ENCODE peak calls at places on chromosomes 7 and 10, in ten cellular contexts. One of them, this sample, is unnamed.

GRCh38 chr7:141709749-141710148 is 1.6 kb downstream of the WEE2 start:
- DNase-seq in putamen: no peak
- DNase-seq in ecto neural progenitor cell: no peak
- DNase-seq in brain pericyte: no peak
- DNase-seq in left ventricle myocardium inferior: no peak
- DNase-seq in HEK293T: no peak
- DNase-seq in pancreas: no peak
- DNase-seq in stomach: no peak
- DNase-seq in C1 segment of cervical spinal cord: no peak
- DNase-seq in CD4-positive, CD25-positive, alpha-beta regulatory T cell: no peak
- DNase-seq in this sample: no peak

GRCh38 chr10:88395677-88396076 is 187.4 kb downstream of the RNLS start:
- DNase-seq in ecto neural progenitor cell: no peak
- DNase-seq in CD4-positive, CD25-positive, alpha-beta regulatory T cell: no peak
- DNase-seq in HEK293T: no peak
- DNase-seq in stomach: no peak
- DNase-seq in putamen: no peak
- DNase-seq in left ventricle myocardium inferior: no peak
- DNase-seq in pancreas: no peak
- DNase-seq in C1 segment of cervical spinal cord: no peak
- DNase-seq in brain pericyte: no peak
- DNase-seq in this sample: no peak

GRCh38 chr10:94192974-94193373 is 169.8 kb downstream of the NOC3L start:
- DNase-seq in left ventricle myocardium inferior: no peak
- DNase-seq in CD4-positive, CD25-positive, alpha-beta regulatory T cell: no peak
- DNase-seq in stomach: no peak
- DNase-seq in brain pericyte: peak
- DNase-seq in C1 segment of cervical spinal cord: no peak
- DNase-seq in HEK293T: no peak
- DNase-seq in ecto neural progenitor cell: no peak
- DNase-seq in pancreas: no peak
- DNase-seq in putamen: no peak
- DNase-seq in this sample: no peak

GRCh38 chr7:129853661-129854268 is 99.0 kb downstream of the UBE2H start:
- DNase-seq in HEK293T: no peak
- DNase-seq in C1 segment of cervical spinal cord: no peak
- DNase-seq in CD4-positive, CD25-positive, alpha-beta regulatory T cell: no peak
- DNase-seq in left ventricle myocardium inferior: no peak
- DNase-seq in pancreas: no peak
- DNase-seq in putamen: no peak
- DNase-seq in stomach: no peak
- DNase-seq in ecto neural progenitor cell: no peak
- DNase-seq in brain pericyte: no peak
- DNase-seq in this sample: no peak

GRCh38 chr7:158206341-158206740 is 381.3 kb downstream of the PTPRN2 start:
- DNase-seq in brain pericyte: no peak
- DNase-seq in left ventricle myocardium inferior: no peak
- DNase-seq in HEK293T: no peak
- DNase-seq in ecto neural progenitor cell: no peak
- DNase-seq in putamen: no peak
- DNase-seq in pancreas: no peak
- DNase-seq in C1 segment of cervical spinal cord: no peak
- DNase-seq in stomach: no peak
- DNase-seq in CD4-positive, CD25-positive, alpha-beta regulatory T cell: no peak
- DNase-seq in this sample: no peak

GRCh38 chr7:4683884-4684565 is 1.9 kb downstream of the FOXK1 start:
- DNase-seq in stomach: peak
- DNase-seq in HEK293T: no peak
- DNase-seq in CD4-positive, CD25-positive, alpha-beta regulatory T cell: peak
- DNase-seq in brain pericyte: no peak
- DNase-seq in pancreas: no peak
- DNase-seq in left ventricle myocardium inferior: peak
- DNase-seq in putamen: no peak
- DNase-seq in C1 segment of cervical spinal cord: peak
- DNase-seq in ecto neural progenitor cell: no peak
- DNase-seq in this sample: peak

GRCh38 chr7:152313879-152314604 is 121.8 kb downstream of the KMT2C start:
- DNase-seq in CD4-positive, CD25-positive, alpha-beta regulatory T cell: peak
- DNase-seq in stomach: no peak
- DNase-seq in ecto neural progenitor cell: no peak
- DNase-seq in left ventricle myocardium inferior: no peak
- DNase-seq in putamen: peak
- DNase-seq in pancreas: no peak
- DNase-seq in HEK293T: peak
- DNase-seq in brain pericyte: peak
- DNase-seq in C1 segment of cervical spinal cord: no peak
- DNase-seq in this sample: no peak

GRCh38 chr7:45238806-45239205 is 81.2 kb downstream of the RAMP3 start:
- DNase-seq in CD4-positive, CD25-positive, alpha-beta regulatory T cell: no peak
- DNase-seq in putamen: no peak
- DNase-seq in left ventricle myocardium inferior: no peak
- DNase-seq in pancreas: no peak
- DNase-seq in C1 segment of cervical spinal cord: no peak
- DNase-seq in ecto neural progenitor cell: no peak
- DNase-seq in stomach: no peak
- DNase-seq in HEK293T: no peak
- DNase-seq in brain pericyte: no peak
- DNase-seq in this sample: no peak

GRCh38 chr7:1677206-1678069 is 7.4 kb downstream of the ELFN1 start:
- DNase-seq in stomach: peak
- DNase-seq in left ventricle myocardium inferior: no peak
- DNase-seq in CD4-positive, CD25-positive, alpha-beta regulatory T cell: no peak
- DNase-seq in putamen: no peak
- DNase-seq in C1 segment of cervical spinal cord: no peak
- DNase-seq in pancreas: no peak
- DNase-seq in HEK293T: no peak
- DNase-seq in ecto neural progenitor cell: no peak
- DNase-seq in brain pericyte: no peak
- DNase-seq in this sample: no peak

GRCh38 chr10:9596368-9596920 is 1421.2 kb upstream of the CELF2 start:
- DNase-seq in brain pericyte: no peak
- DNase-seq in HEK293T: no peak
- DNase-seq in left ventricle myocardium inferior: no peak
- DNase-seq in stomach: no peak
- DNase-seq in putamen: no peak
- DNase-seq in ecto neural progenitor cell: no peak
- DNase-seq in C1 segment of cervical spinal cord: no peak
- DNase-seq in CD4-positive, CD25-positive, alpha-beta regulatory T cell: no peak
- DNase-seq in pancreas: no peak
- DNase-seq in this sample: no peak

GRCh38 chr7:157490465-157490912 is 153.7 kb downstream of the DNAJB6 start:
- DNase-seq in ecto neural progenitor cell: peak
- DNase-seq in HEK293T: no peak
- DNase-seq in putamen: no peak
- DNase-seq in stomach: peak
- DNase-seq in pancreas: no peak
- DNase-seq in left ventricle myocardium inferior: no peak
- DNase-seq in brain pericyte: no peak
- DNase-seq in CD4-positive, CD25-positive, alpha-beta regulatory T cell: peak
- DNase-seq in C1 segment of cervical spinal cord: no peak
- DNase-seq in this sample: no peak

GRCh38 chr10:29160110-29160669 is 128.7 kb upstream of the LYZL1 start:
- DNase-seq in brain pericyte: no peak
- DNase-seq in pancreas: no peak
- DNase-seq in C1 segment of cervical spinal cord: no peak
- DNase-seq in stomach: no peak
- DNase-seq in ecto neural progenitor cell: no peak
- DNase-seq in left ventricle myocardium inferior: no peak
- DNase-seq in putamen: no peak
- DNase-seq in HEK293T: no peak
- DNase-seq in CD4-positive, CD25-positive, alpha-beta regulatory T cell: no peak
- DNase-seq in this sample: no peak

GRCh38 chr7:15609287-15609686 is 47.5 kb upstream of the AGMO start:
- DNase-seq in putamen: no peak
- DNase-seq in stomach: no peak
- DNase-seq in HEK293T: no peak
- DNase-seq in CD4-positive, CD25-positive, alpha-beta regulatory T cell: no peak
- DNase-seq in C1 segment of cervical spinal cord: no peak
- DNase-seq in brain pericyte: no peak
- DNase-seq in left ventricle myocardium inferior: no peak
- DNase-seq in pancreas: no peak
- DNase-seq in ecto neural progenitor cell: no peak
- DNase-seq in this sample: no peak

GRCh38 chr7:1692500-1693418 is 22.7 kb downstream of the ELFN1 start:
- DNase-seq in pancreas: no peak
- DNase-seq in C1 segment of cervical spinal cord: no peak
- DNase-seq in HEK293T: no peak
- DNase-seq in stomach: peak
- DNase-seq in ecto neural progenitor cell: peak
- DNase-seq in putamen: no peak
- DNase-seq in brain pericyte: no peak
- DNase-seq in CD4-positive, CD25-positive, alpha-beta regulatory T cell: no peak
- DNase-seq in left ventricle myocardium inferior: no peak
- DNase-seq in this sample: no peak

GRCh38 chr10:103238506-103239252 is 7.0 kb upstream of the RPEL1 start:
- DNase-seq in C1 segment of cervical spinal cord: no peak
- DNase-seq in ecto neural progenitor cell: peak
- DNase-seq in left ventricle myocardium inferior: no peak
- DNase-seq in brain pericyte: no peak
- DNase-seq in stomach: peak
- DNase-seq in pancreas: no peak
- DNase-seq in CD4-positive, CD25-positive, alpha-beta regulatory T cell: no peak
- DNase-seq in putamen: no peak
- DNase-seq in HEK293T: peak
- DNase-seq in this sample: no peak

GRCh38 chr7:50962962-50963374 is 180.3 kb upstream of the GRB10 start:
- DNase-seq in brain pericyte: peak
- DNase-seq in C1 segment of cervical spinal cord: no peak
- DNase-seq in putamen: peak
- DNase-seq in pancreas: peak
- DNase-seq in stomach: peak
- DNase-seq in left ventricle myocardium inferior: peak
- DNase-seq in ecto neural progenitor cell: peak
- DNase-seq in HEK293T: peak
- DNase-seq in CD4-positive, CD25-positive, alpha-beta regulatory T cell: no peak
- DNase-seq in this sample: no peak

GRCh38 chr10:43228783-43229207 is 38.1 kb downstream of the RASGEF1A start:
- DNase-seq in CD4-positive, CD25-positive, alpha-beta regulatory T cell: no peak
- DNase-seq in left ventricle myocardium inferior: peak
- DNase-seq in stomach: no peak
- DNase-seq in ecto neural progenitor cell: no peak
- DNase-seq in pancreas: no peak
- DNase-seq in HEK293T: no peak
- DNase-seq in putamen: no peak
- DNase-seq in brain pericyte: no peak
- DNase-seq in C1 segment of cervical spinal cord: no peak
- DNase-seq in this sample: no peak